ENCODE peak calls at places on chromosome 21, in nine cellular contexts. One of them, this sample, is unnamed.

GRCh38 chr21:34822957-34823356 is 154.2 kb downstream of the CLIC6 start:
- DNase-seq in C1 segment of cervical spinal cord: no peak
- DNase-seq in H54: no peak
- DNase-seq in left ventricle myocardium inferior: no peak
- DNase-seq in iris pigment epithelial cell: peak
- DNase-seq in fibroblast of mammary gland: peak
- DNase-seq in M059J: no peak
- DNase-seq in EL: peak
- DNase-seq in OCI-LY7: no peak
- DNase-seq in this sample: peak

GRCh38 chr21:22961248-22961647 is 1963.0 kb downstream of the NCAM2 start:
- DNase-seq in C1 segment of cervical spinal cord: peak
- DNase-seq in H54: no peak
- DNase-seq in left ventricle myocardium inferior: no peak
- DNase-seq in iris pigment epithelial cell: no peak
- DNase-seq in fibroblast of mammary gland: no peak
- DNase-seq in M059J: no peak
- DNase-seq in EL: no peak
- DNase-seq in OCI-LY7: peak
- DNase-seq in this sample: no peak

GRCh38 chr21:32096411-32096810 is 182.4 kb downstream of the MIS18A start:
- DNase-seq in C1 segment of cervical spinal cord: no peak
- DNase-seq in H54: peak
- DNase-seq in left ventricle myocardium inferior: no peak
- DNase-seq in iris pigment epithelial cell: no peak
- DNase-seq in fibroblast of mammary gland: peak
- DNase-seq in M059J: peak
- DNase-seq in EL: peak
- DNase-seq in OCI-LY7: peak
- DNase-seq in this sample: peak

GRCh38 chr21:25708467-25709065 is 26.1 kb downstream of the ATP5PF start:
- DNase-seq in C1 segment of cervical spinal cord: no peak
- DNase-seq in H54: no peak
- DNase-seq in left ventricle myocardium inferior: no peak
- DNase-seq in iris pigment epithelial cell: peak
- DNase-seq in fibroblast of mammary gland: peak
- DNase-seq in M059J: peak
- DNase-seq in EL: peak
- DNase-seq in OCI-LY7: peak
- DNase-seq in this sample: peak

GRCh38 chr21:36211660-36212512 is 55.3 kb downstream of the DOP1B start:
- DNase-seq in C1 segment of cervical spinal cord: no peak
- DNase-seq in H54: peak
- DNase-seq in left ventricle myocardium inferior: no peak
- DNase-seq in iris pigment epithelial cell: peak
- DNase-seq in fibroblast of mammary gland: peak
- DNase-seq in M059J: peak
- DNase-seq in EL: peak
- DNase-seq in OCI-LY7: no peak
- DNase-seq in this sample: peak

GRCh38 chr21:26591543-26591942 is 18.5 kb upstream of the CYYR1 start:
- DNase-seq in C1 segment of cervical spinal cord: no peak
- DNase-seq in H54: no peak
- DNase-seq in left ventricle myocardium inferior: no peak
- DNase-seq in iris pigment epithelial cell: no peak
- DNase-seq in fibroblast of mammary gland: no peak
- DNase-seq in M059J: no peak
- DNase-seq in EL: no peak
- DNase-seq in OCI-LY7: no peak
- DNase-seq in this sample: no peak

GRCh38 chr21:14846619-14847018 is 218.2 kb downstream of the NRIP1 start:
- DNase-seq in C1 segment of cervical spinal cord: no peak
- DNase-seq in H54: no peak
- DNase-seq in left ventricle myocardium inferior: no peak
- DNase-seq in iris pigment epithelial cell: no peak
- DNase-seq in fibroblast of mammary gland: no peak
- DNase-seq in M059J: no peak
- DNase-seq in EL: no peak
- DNase-seq in OCI-LY7: no peak
- DNase-seq in this sample: no peak

GRCh38 chr21:39564200-39564599 is 48.5 kb upstream of the B3GALT5 start:
- DNase-seq in C1 segment of cervical spinal cord: peak
- DNase-seq in H54: no peak
- DNase-seq in left ventricle myocardium inferior: peak
- DNase-seq in iris pigment epithelial cell: no peak
- DNase-seq in fibroblast of mammary gland: no peak
- DNase-seq in M059J: no peak
- DNase-seq in EL: no peak
- DNase-seq in OCI-LY7: no peak
- DNase-seq in this sample: no peak

GRCh38 chr21:45334591-45335081 is 46.9 kb upstream of the POFUT2 start:
- DNase-seq in C1 segment of cervical spinal cord: no peak
- DNase-seq in H54: no peak
- DNase-seq in left ventricle myocardium inferior: peak
- DNase-seq in iris pigment epithelial cell: no peak
- DNase-seq in fibroblast of mammary gland: no peak
- DNase-seq in M059J: no peak
- DNase-seq in EL: no peak
- DNase-seq in OCI-LY7: no peak
- DNase-seq in this sample: no peak

GRCh38 chr21:15823486-15824150 is 93.8 kb downstream of the USP25 start:
- DNase-seq in C1 segment of cervical spinal cord: no peak
- DNase-seq in H54: no peak
- DNase-seq in left ventricle myocardium inferior: no peak
- DNase-seq in iris pigment epithelial cell: no peak
- DNase-seq in fibroblast of mammary gland: no peak
- DNase-seq in M059J: no peak
- DNase-seq in EL: no peak
- DNase-seq in OCI-LY7: no peak
- DNase-seq in this sample: no peak

GRCh38 chr21:43597052-43597451 is 62.2 kb downstream of the HSF2BP start:
- DNase-seq in C1 segment of cervical spinal cord: no peak
- DNase-seq in H54: peak
- DNase-seq in left ventricle myocardium inferior: no peak
- DNase-seq in iris pigment epithelial cell: peak
- DNase-seq in fibroblast of mammary gland: peak
- DNase-seq in M059J: peak
- DNase-seq in EL: peak
- DNase-seq in OCI-LY7: no peak
- DNase-seq in this sample: peak

GRCh38 chr21:42039911-42040351 is 29.8 kb upstream of the ZBTB21 start:
- DNase-seq in C1 segment of cervical spinal cord: no peak
- DNase-seq in H54: peak
- DNase-seq in left ventricle myocardium inferior: peak
- DNase-seq in iris pigment epithelial cell: peak
- DNase-seq in fibroblast of mammary gland: peak
- DNase-seq in M059J: peak
- DNase-seq in EL: peak
- DNase-seq in OCI-LY7: no peak
- DNase-seq in this sample: peak

GRCh38 chr21:31265293-31265692 is 78.8 kb downstream of the TIAM1 start:
- DNase-seq in C1 segment of cervical spinal cord: peak
- DNase-seq in H54: no peak
- DNase-seq in left ventricle myocardium inferior: peak
- DNase-seq in iris pigment epithelial cell: no peak
- DNase-seq in fibroblast of mammary gland: no peak
- DNase-seq in M059J: no peak
- DNase-seq in EL: no peak
- DNase-seq in OCI-LY7: no peak
- DNase-seq in this sample: no peak

GRCh38 chr21:42671778-42672593 is 18.6 kb downstream of the PDE9A start:
- DNase-seq in C1 segment of cervical spinal cord: no peak
- DNase-seq in H54: no peak
- DNase-seq in left ventricle myocardium inferior: no peak
- DNase-seq in iris pigment epithelial cell: peak
- DNase-seq in fibroblast of mammary gland: no peak
- DNase-seq in M059J: peak
- DNase-seq in EL: no peak
- DNase-seq in OCI-LY7: no peak
- DNase-seq in this sample: no peak